ENCODE peak calls at places on chromosomes 3 and 15, in seven cellular contexts. One of them, this sample, is unnamed.

GRCh38 chr15:94080416-94080815 is 150.9 kb upstream of the MCTP2 start:
- DNase-seq in GM12865: peak
- DNase-seq in B cell: no peak
- DNase-seq in K562: no peak
- DNase-seq in AG10803: peak
- DNase-seq in HL-60: no peak
- DNase-seq in choroid plexus epithelial cell: peak
- DNase-seq in this sample: no peak

GRCh38 chr3:126270145-126270811 is 86.9 kb downstream of the KLF15 start:
- DNase-seq in GM12865: no peak
- DNase-seq in B cell: no peak
- DNase-seq in K562: no peak
- DNase-seq in AG10803: no peak
- DNase-seq in HL-60: no peak
- DNase-seq in choroid plexus epithelial cell: peak
- DNase-seq in this sample: no peak

GRCh38 chr3:70999730-71000129 is 583.8 kb downstream of the FOXP1 start:
- DNase-seq in GM12865: no peak
- DNase-seq in B cell: no peak
- DNase-seq in K562: no peak
- DNase-seq in AG10803: peak
- DNase-seq in HL-60: no peak
- DNase-seq in choroid plexus epithelial cell: peak
- DNase-seq in this sample: no peak

GRCh38 chr3:1499694-1500093 is 406.9 kb downstream of the CNTN6 start:
- DNase-seq in GM12865: no peak
- DNase-seq in B cell: no peak
- DNase-seq in K562: no peak
- DNase-seq in AG10803: no peak
- DNase-seq in HL-60: no peak
- DNase-seq in choroid plexus epithelial cell: no peak
- DNase-seq in this sample: no peak

GRCh38 chr3:140277886-140278285 is 342.9 kb downstream of the CLSTN2 start:
- DNase-seq in GM12865: no peak
- DNase-seq in B cell: no peak
- DNase-seq in K562: no peak
- DNase-seq in AG10803: no peak
- DNase-seq in HL-60: no peak
- DNase-seq in choroid plexus epithelial cell: no peak
- DNase-seq in this sample: no peak

GRCh38 chr3:117443014-117443413 is 733.4 kb downstream of the TUSC7 start:
- DNase-seq in GM12865: no peak
- DNase-seq in B cell: no peak
- DNase-seq in K562: no peak
- DNase-seq in AG10803: no peak
- DNase-seq in HL-60: no peak
- DNase-seq in choroid plexus epithelial cell: peak
- DNase-seq in this sample: no peak

GRCh38 chr3:41237907-41238306 is 38.6 kb downstream of the CTNNB1 start:
- DNase-seq in GM12865: no peak
- DNase-seq in B cell: no peak
- DNase-seq in K562: no peak
- DNase-seq in AG10803: no peak
- DNase-seq in HL-60: no peak
- DNase-seq in choroid plexus epithelial cell: no peak
- DNase-seq in this sample: no peak

GRCh38 chr3:101259485-101260341 is 60.7 kb downstream of the IMPG2 start:
- DNase-seq in GM12865: no peak
- DNase-seq in B cell: no peak
- DNase-seq in K562: no peak
- DNase-seq in AG10803: no peak
- DNase-seq in HL-60: no peak
- DNase-seq in choroid plexus epithelial cell: no peak
- DNase-seq in this sample: no peak

DNA sequence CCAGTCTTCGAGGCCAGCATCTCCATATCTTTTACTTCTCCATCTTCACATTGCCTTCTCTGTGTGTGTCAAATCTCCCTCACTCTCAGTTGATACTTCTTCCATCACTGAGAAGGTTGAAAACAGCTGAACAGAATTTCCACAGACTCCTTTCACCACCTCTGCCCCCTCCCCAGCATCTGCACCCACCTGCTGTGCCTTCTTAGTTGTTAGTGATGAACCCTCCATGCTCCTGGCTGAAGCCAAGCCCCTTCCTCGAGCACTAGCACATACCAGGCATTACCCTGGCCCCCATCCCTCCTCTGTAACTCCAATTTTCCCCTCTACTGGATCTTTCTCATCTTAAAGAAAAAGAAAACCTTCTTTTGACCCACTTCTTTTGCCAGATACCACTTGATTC is 27.8 kb upstream of the ESYT3 start:
- DNase-seq in GM12865: no peak
- DNase-seq in B cell: no peak
- DNase-seq in K562: no peak
- DNase-seq in AG10803: no peak
- DNase-seq in HL-60: no peak
- DNase-seq in choroid plexus epithelial cell: no peak
- DNase-seq in this sample: no peak
- TF ChIP-seq CTCF in GM12865: no peak
- TF ChIP-seq CTCF in B cell: no peak
- TF ChIP-seq CTCF in K562: no peak
- TF ChIP-seq CTCF in AG10803: no peak
- TF ChIP-seq CTCF in HL-60: no peak
- TF ChIP-seq CTCF in choroid plexus epithelial cell: no peak
- TF ChIP-seq CTCF in this sample: no peak

DNA sequence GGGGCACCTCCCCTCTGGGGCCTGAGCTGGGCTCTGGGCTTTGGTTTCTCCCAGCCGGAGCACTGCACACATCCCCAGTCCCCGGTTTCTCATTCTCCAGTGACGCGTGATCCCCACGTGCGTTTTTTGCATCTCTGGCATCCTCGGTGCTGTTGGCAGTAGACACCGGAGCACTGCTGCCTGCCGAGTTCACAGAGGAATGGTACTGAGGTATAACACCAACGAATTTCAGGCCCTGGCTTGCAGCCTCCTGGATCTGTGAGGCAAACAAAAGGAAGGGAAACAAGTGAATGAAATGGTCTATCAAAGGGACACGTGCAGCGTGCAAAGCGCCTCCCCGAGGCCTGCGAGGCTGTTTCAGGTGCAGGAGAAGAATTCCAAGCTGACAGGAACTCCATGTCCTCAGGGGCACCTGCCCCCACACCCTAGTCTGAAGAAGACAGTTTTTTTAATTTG is 112.9 kb downstream of the OXNAD1 start:
- DNase-seq in GM12865: no peak
- DNase-seq in B cell: no peak
- DNase-seq in K562: no peak
- DNase-seq in AG10803: no peak
- DNase-seq in HL-60: no peak
- DNase-seq in choroid plexus epithelial cell: no peak
- DNase-seq in this sample: no peak
- TF ChIP-seq CTCF in GM12865: no peak
- TF ChIP-seq CTCF in B cell: no peak
- TF ChIP-seq CTCF in K562: peak
- TF ChIP-seq CTCF in AG10803: no peak
- TF ChIP-seq CTCF in HL-60: no peak
- TF ChIP-seq CTCF in choroid plexus epithelial cell: no peak
- TF ChIP-seq CTCF in this sample: no peak

DNA sequence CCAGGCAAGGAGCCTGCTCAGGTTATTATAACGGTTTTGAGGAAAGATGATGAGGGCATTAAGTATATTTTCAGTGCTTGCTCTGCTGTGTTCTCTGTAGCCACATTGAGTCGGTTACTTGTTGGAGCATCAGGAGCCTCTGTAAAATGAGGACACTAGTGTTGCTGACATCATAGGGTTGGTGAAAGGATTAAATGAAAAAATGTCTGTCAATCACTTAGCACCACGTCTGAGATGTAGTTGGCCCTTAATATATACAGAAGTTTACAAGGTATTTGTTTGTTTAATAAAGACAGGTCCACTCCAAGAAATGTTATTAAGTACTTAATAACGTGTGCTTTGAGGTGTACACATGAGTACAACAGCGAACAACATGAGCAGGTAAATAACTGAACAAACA is 735 bp upstream of the SLC25A26 start:
- DNase-seq in GM12865: no peak
- DNase-seq in B cell: no peak
- DNase-seq in K562: no peak
- DNase-seq in AG10803: no peak
- DNase-seq in HL-60: no peak
- DNase-seq in choroid plexus epithelial cell: no peak
- DNase-seq in this sample: no peak
- TF ChIP-seq CTCF in GM12865: no peak
- TF ChIP-seq CTCF in B cell: no peak
- TF ChIP-seq CTCF in K562: no peak
- TF ChIP-seq CTCF in AG10803: no peak
- TF ChIP-seq CTCF in HL-60: no peak
- TF ChIP-seq CTCF in choroid plexus epithelial cell: no peak
- TF ChIP-seq CTCF in this sample: no peak

GRCh38 chr3:30170681-30171438 is 435.5 kb upstream of the TGFBR2 start:
- DNase-seq in GM12865: no peak
- DNase-seq in B cell: no peak
- DNase-seq in K562: no peak
- DNase-seq in AG10803: no peak
- DNase-seq in HL-60: no peak
- DNase-seq in choroid plexus epithelial cell: no peak
- DNase-seq in this sample: no peak

GRCh38 chr3:30162579-30162978 is 443.8 kb upstream of the TGFBR2 start:
- DNase-seq in GM12865: no peak
- DNase-seq in B cell: no peak
- DNase-seq in K562: no peak
- DNase-seq in AG10803: peak
- DNase-seq in HL-60: no peak
- DNase-seq in choroid plexus epithelial cell: peak
- DNase-seq in this sample: no peak

GRCh38 chr3:30169459-30169858 is 436.9 kb upstream of the TGFBR2 start:
- DNase-seq in GM12865: no peak
- DNase-seq in B cell: no peak
- DNase-seq in K562: no peak
- DNase-seq in AG10803: no peak
- DNase-seq in HL-60: no peak
- DNase-seq in choroid plexus epithelial cell: no peak
- DNase-seq in this sample: no peak

GRCh38 chr3:30166535-30166934 is 439.9 kb upstream of the TGFBR2 start:
- DNase-seq in GM12865: no peak
- DNase-seq in B cell: no peak
- DNase-seq in K562: no peak
- DNase-seq in AG10803: no peak
- DNase-seq in HL-60: no peak
- DNase-seq in choroid plexus epithelial cell: no peak
- DNase-seq in this sample: no peak

DNA sequence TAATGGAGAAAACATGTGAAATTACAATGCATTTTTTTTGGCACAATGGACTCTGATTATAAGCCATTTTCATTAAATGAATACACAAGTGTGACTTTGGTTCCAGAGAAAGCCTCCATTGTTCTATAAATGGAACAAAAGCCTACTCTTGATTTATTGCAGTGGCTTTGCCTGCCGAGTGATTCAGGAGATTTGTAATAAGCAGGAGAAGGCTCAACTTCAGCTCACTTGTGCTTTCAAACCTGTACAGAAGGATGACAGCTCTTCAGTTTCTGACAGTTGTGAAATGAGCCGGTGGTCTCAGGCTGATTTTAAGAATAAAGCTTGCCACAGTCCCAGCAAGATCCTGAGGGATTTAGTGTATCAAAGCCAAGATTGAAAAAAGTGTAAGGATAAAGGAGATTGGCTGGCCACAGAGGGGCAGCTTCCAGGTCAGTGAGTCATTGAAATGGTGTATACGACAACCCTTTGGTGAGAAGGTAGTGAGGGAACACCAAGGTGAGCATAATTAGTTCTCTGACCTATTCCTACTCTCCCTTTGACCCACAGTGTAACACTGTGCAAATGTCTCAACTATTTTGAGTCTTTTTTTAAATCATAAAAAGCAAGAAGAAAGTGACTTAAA is 438.8 kb upstream of the TGFBR2 start:
- DNase-seq in GM12865: no peak
- DNase-seq in B cell: no peak
- DNase-seq in K562: no peak
- DNase-seq in AG10803: peak
- DNase-seq in HL-60: no peak
- DNase-seq in choroid plexus epithelial cell: no peak
- DNase-seq in this sample: no peak
- TF ChIP-seq CTCF in GM12865: no peak
- TF ChIP-seq CTCF in B cell: no peak
- TF ChIP-seq CTCF in K562: no peak
- TF ChIP-seq CTCF in AG10803: no peak
- TF ChIP-seq CTCF in HL-60: no peak
- TF ChIP-seq CTCF in choroid plexus epithelial cell: no peak
- TF ChIP-seq CTCF in this sample: no peak

GRCh38 chr3:152834354-152835310 is at the start of gene P2RY1:
- DNase-seq in GM12865: peak
- DNase-seq in B cell: peak
- DNase-seq in K562: peak
- DNase-seq in AG10803: peak
- DNase-seq in HL-60: peak
- DNase-seq in choroid plexus epithelial cell: peak
- DNase-seq in this sample: peak
- TF ChIP-seq CTCF in GM12865: peak
- TF ChIP-seq CTCF in B cell: no peak
- TF ChIP-seq CTCF in K562: no peak
- TF ChIP-seq CTCF in AG10803: no peak
- TF ChIP-seq CTCF in HL-60: no peak
- TF ChIP-seq CTCF in choroid plexus epithelial cell: peak
- TF ChIP-seq CTCF in this sample: no peak

GRCh38 chr3:112811917-112812660 is 34.6 kb downstream of the CD200R1L start:
- DNase-seq in GM12865: no peak
- DNase-seq in B cell: no peak
- DNase-seq in K562: peak
- DNase-seq in AG10803: no peak
- DNase-seq in HL-60: no peak
- DNase-seq in choroid plexus epithelial cell: peak
- DNase-seq in this sample: no peak

GRCh38 chr3:112813723-112814171 is 32.9 kb downstream of the CD200R1L start:
- DNase-seq in GM12865: peak
- DNase-seq in B cell: peak
- DNase-seq in K562: no peak
- DNase-seq in AG10803: peak
- DNase-seq in HL-60: peak
- DNase-seq in choroid plexus epithelial cell: peak
- DNase-seq in this sample: peak

GRCh38 chr3:112815981-112816380 is 30.7 kb downstream of the CD200R1L start:
- DNase-seq in GM12865: no peak
- DNase-seq in B cell: no peak
- DNase-seq in K562: no peak
- DNase-seq in AG10803: peak
- DNase-seq in HL-60: no peak
- DNase-seq in choroid plexus epithelial cell: no peak
- DNase-seq in this sample: no peak

GRCh38 chr3:112813016-112813415 is 33.6 kb downstream of the CD200R1L start:
- DNase-seq in GM12865: no peak
- DNase-seq in B cell: no peak
- DNase-seq in K562: peak
- DNase-seq in AG10803: peak
- DNase-seq in HL-60: no peak
- DNase-seq in choroid plexus epithelial cell: no peak
- DNase-seq in this sample: no peak

GRCh38 chr3:112814256-112814655 is 32.4 kb downstream of the CD200R1L start:
- DNase-seq in GM12865: peak
- DNase-seq in B cell: no peak
- DNase-seq in K562: no peak
- DNase-seq in AG10803: peak
- DNase-seq in HL-60: no peak
- DNase-seq in choroid plexus epithelial cell: peak
- DNase-seq in this sample: no peak
- TF ChIP-seq CTCF in GM12865: peak
- TF ChIP-seq CTCF in B cell: no peak
- TF ChIP-seq CTCF in K562: peak
- TF ChIP-seq CTCF in AG10803: peak
- TF ChIP-seq CTCF in HL-60: peak
- TF ChIP-seq CTCF in choroid plexus epithelial cell: peak
- TF ChIP-seq CTCF in this sample: peak

This sample was measured in GM13977.